ENCODE peak calls at places on chromosomes 13 and 19, in seven cellular contexts. G, O, B, J, D, S and Y are unnamed samples.

GRCh38 chr13:32659736-32660135 is 73.5 kb downstream of the PDS5B start:
- DNase-seq in J (no peak), B (no peak), S (no peak), G (peak), D (no peak), O (no peak), Y (no peak)

GRCh38 chr13:82165396-82166174 is 1716.7 kb downstream of the SLITRK1 start:
- DNase-seq in J (no peak), S (no peak), G (no peak), B (no peak), D (no peak), O (no peak), Y (no peak)

GRCh38 chr19:10543420-10544241 is at the start of gene ATG4D:
- DNase-seq in G (peak), J (peak), S (peak), O (peak), D (peak), B (peak), Y (peak)

GRCh38 chr13:31485651-31486051 is 253.7 kb upstream of the RXFP2 start:
- DNase-seq in J (no peak), G (no peak), O (no peak), B (no peak), S (no peak), D (no peak), Y (no peak)

GRCh38 chr19:7940841-7941240 is 2.6 kb downstream of the TIMM44 start:
- DNase-seq in G (no peak), J (no peak), O (no peak), D (no peak), S (no peak), B (no peak), Y (no peak)

GRCh38 chr13:45219123-45219891 is 18.5 kb upstream of the KCTD4 start:
- DNase-seq in J (no peak), S (peak), D (peak), B (no peak), G (peak), O (no peak), Y (no peak)

GRCh38 chr19:38199340-38199739 is 24.7 kb downstream of the DPF1 start:
- DNase-seq in G (no peak), D (no peak), O (no peak), S (no peak), B (no peak), J (no peak), Y (no peak)

GRCh38 chr13:46469064-46469463 is 82.0 kb upstream of the RUBCNL start:
- DNase-seq in J (no peak), D (no peak), B (no peak), G (no peak), O (no peak), S (no peak), Y (no peak)

GRCh38 chr13:95247857-95248256 is 53.4 kb downstream of the ABCC4 start:
- DNase-seq in B (no peak), J (no peak), O (no peak), G (no peak), S (no peak), D (no peak), Y (no peak)

GRCh38 chr19:5093297-5093858 is 124.5 kb downstream of the KDM4B start:
- DNase-seq in D (no peak), B (no peak), O (no peak), J (no peak), S (no peak), G (no peak), Y (no peak)